ENCODE peak calls at places on chromosomes 11 and 22, in seven cellular contexts. H, R, N, O, V, U and E are unnamed samples.

GRCh38 chr11:11016123-11016522 is 158.3 kb upstream of the ZBED5 start:
- DNase-seq in R (no peak), V (no peak), N (no peak), H (no peak), U (peak), O (no peak), E (no peak)

GRCh38 chr22:17400305-17400704 is 31.0 kb downstream of the CECR2 start:
- DNase-seq in N (no peak), V (no peak), R (no peak), U (no peak), H (no peak), O (no peak), E (no peak)

GRCh38 chr11:71183878-71184277 is 68.5 kb downstream of the SHANK2 start:
- DNase-seq in V (no peak), R (no peak), O (peak), H (peak), U (no peak), N (peak), E (no peak)

GRCh38 chr11:72951815-72952340 is 137.7 kb downstream of the ATG16L2 start:
- DNase-seq in O (no peak), R (no peak), N (no peak), H (no peak), V (no peak), U (no peak), E (no peak)

GRCh38 chr11:13448876-13449275 is 14.1 kb downstream of the BTBD10 start:
- DNase-seq in O (no peak), H (no peak), R (no peak), V (no peak), U (peak), N (peak), E (no peak)

GRCh38 chr11:124086447-124086846 is 28.8 kb upstream of the VWA5A start:
- DNase-seq in U (no peak), R (no peak), O (no peak), N (no peak), V (no peak), H (no peak), E (peak)

GRCh38 chr22:37077802-37078448 is 26.4 kb downstream of the KCTD17 start:
- DNase-seq in V (peak), U (peak), O (peak), R (peak), N (no peak), H (no peak), E (peak)

GRCh38 chr11:6855971-6856542 is 6.8 kb upstream of the OR10A2 start:
- DNase-seq in V (peak), O (no peak), N (no peak), U (no peak), R (no peak), H (no peak), E (no peak)

GRCh38 chr11:69321877-69322350 is 28.0 kb downstream of the MYEOV start:
- DNase-seq in N (peak), V (no peak), R (no peak), O (peak), H (peak), U (no peak), E (no peak)

GRCh38 chr11:36055356-36055755 is 111.5 kb downstream of the LDLRAD3 start:
- DNase-seq in O (no peak), U (no peak), N (no peak), H (no peak), R (no peak), V (no peak), E (no peak)

GRCh38 chr11:115500547-115501503 is 3.4 kb downstream of the CADM1 start:
- DNase-seq in R (no peak), U (no peak), N (no peak), H (no peak), O (no peak), V (no peak), E (no peak)

GRCh38 chr11:3989891-3990290 is 104.7 kb upstream of the RRM1 start:
- DNase-seq in O (no peak), N (no peak), R (no peak), U (peak), V (no peak), H (no peak), E (no peak)

GRCh38 chr11:107493117-107493516 is 35.5 kb upstream of the CWF19L2 start:
- DNase-seq in H (no peak), O (no peak), V (peak), U (no peak), N (no peak), R (no peak), E (no peak)

GRCh38 chr11:612201-612960 is 3.4 kb downstream of the IRF7 start:
- DNase-seq in O (peak), R (no peak), V (peak), U (peak), H (peak), N (no peak), E (peak)

GRCh38 chr11:83088965-83089364 is 17.3 kb upstream of the RAB30 start:
- DNase-seq in V (peak), H (no peak), O (no peak), U (peak), N (no peak), R (no peak), E (peak)

GRCh38 chr11:21464601-21465193 is 728.2 kb upstream of the ANO5 start:
- DNase-seq in H (no peak), V (peak), U (no peak), O (no peak), R (no peak), N (no peak), E (no peak)

GRCh38 chr11:21465920-21466319 is 727.0 kb upstream of the ANO5 start:
- DNase-seq in R (no peak), V (no peak), N (no peak), H (no peak), U (no peak), O (no peak), E (no peak)

GRCh38 chr11:21460082-21460481 is 732.8 kb upstream of the ANO5 start:
- DNase-seq in R (no peak), O (no peak), N (no peak), V (peak), H (no peak), U (no peak), E (no peak)

GRCh38 chr11:21470521-21470920 is 722.4 kb upstream of the ANO5 start:
- DNase-seq in U (no peak), H (no peak), N (no peak), O (no peak), V (no peak), R (no peak), E (no peak)

GRCh38 chr11:21465203-21465602 is 727.7 kb upstream of the ANO5 start:
- DNase-seq in H (no peak), N (no peak), R (no peak), V (no peak), O (no peak), U (no peak), E (no peak)
- TF ChIP-seq POLR2A in H (no peak), N (no peak), R (no peak), V (no peak), O (no peak), U (no peak), E (no peak)

GRCh38 chr22:31055322-31056159 is 25.6 kb upstream of the SMTN start:
- DNase-seq in V (peak), O (peak), N (peak), H (peak), R (peak), U (peak), E (no peak)
- TF ChIP-seq POLR2A in V (no peak), O (no peak), N (no peak), H (no peak), R (no peak), U (no peak), E (no peak)

GRCh38 chr11:62709262-62710000 is 2.0 kb downstream of the GNG3 start:
- DNase-seq in R (peak), U (peak), O (peak), H (peak), V (peak), N (peak), E (peak)
- TF ChIP-seq POLR2A in R (peak), U (no peak), O (no peak), H (peak), V (no peak), N (peak), E (peak)

DNA sequence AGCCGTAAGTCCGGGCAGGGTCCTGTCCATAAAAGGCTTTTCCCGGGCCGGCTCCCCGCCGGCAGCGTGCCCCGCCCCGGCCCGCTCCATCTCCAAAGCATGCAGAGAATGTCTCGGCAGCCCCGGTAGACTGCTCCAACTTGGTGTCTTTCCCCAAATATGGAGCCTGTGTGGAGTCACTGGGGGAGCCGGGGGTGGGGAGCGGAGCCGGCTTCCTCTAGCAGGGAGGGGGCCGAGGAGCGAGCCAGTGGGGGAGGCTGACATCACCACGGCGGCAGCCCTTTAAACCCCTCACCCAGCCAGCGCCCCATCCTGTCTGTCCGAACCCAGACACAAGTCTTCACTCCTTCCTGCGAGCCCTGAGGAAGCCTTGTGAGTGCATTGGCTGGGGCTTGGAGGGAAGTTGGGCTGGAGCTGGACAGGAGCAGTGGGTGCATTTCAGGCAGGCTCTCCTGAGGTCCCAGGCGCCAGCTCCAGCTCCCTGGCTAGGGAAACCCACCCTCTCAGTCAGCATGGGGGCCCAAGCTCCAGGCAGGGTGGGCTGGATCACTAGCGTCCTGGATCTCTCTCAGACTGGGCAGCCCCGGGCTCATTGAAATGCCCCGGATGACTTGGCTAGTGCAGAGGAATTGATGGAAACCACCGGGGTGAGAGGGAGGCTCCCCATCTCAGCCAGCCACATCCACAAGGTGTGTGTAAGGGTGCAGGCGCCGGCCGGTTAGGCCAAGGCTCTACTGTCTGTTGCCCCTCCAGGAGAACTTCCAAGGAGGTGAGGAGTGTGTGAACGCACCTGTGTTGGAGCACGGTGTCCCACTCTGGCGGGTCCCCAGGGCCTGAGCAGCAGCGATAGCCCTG is at the start of gene TAGLN:
- DNase-seq in U (no peak), V (peak), O (peak), N (peak), R (peak), H (peak), E (no peak)
- TF ChIP-seq POLR2A in U (no peak), V (no peak), O (no peak), N (peak), R (peak), H (peak), E (no peak)